ENCODE peak calls at places on chromosomes 13 and 19, in ten cellular contexts. One of them, this sample, is unnamed.

GRCh38 chr19:53879145-53880037 is 2.6 kb upstream of the PRKCG start:
- DNase-seq in sigmoid colon: peak; percentile 96
- DNase-seq in GM23248: peak; percentile 94
- DNase-seq in left ventricle myocardium inferior: peak; percentile 94
- DNase-seq in thyroid gland: peak; percentile 90
- DNase-seq in heart left ventricle: peak; percentile 98
- DNase-seq in keratinocyte: no peak
- DNase-seq in CD8-positive, alpha-beta memory T cell: peak; percentile 73
- DNase-seq in neuronal stem cell: peak; percentile 98
- DNase-seq in psoas muscle: peak; percentile 91
- DNase-seq in this sample: peak; percentile 96

GRCh38 chr19:5036733-5037681 is 68.1 kb downstream of the KDM4B start:
- DNase-seq in sigmoid colon: peak; percentile 84
- DNase-seq in GM23248: peak; percentile 90
- DNase-seq in left ventricle myocardium inferior: peak; percentile 52
- DNase-seq in thyroid gland: no peak
- DNase-seq in heart left ventricle: no peak
- DNase-seq in keratinocyte: no peak
- DNase-seq in CD8-positive, alpha-beta memory T cell: no peak
- DNase-seq in neuronal stem cell: no peak
- DNase-seq in psoas muscle: peak; percentile 60
- DNase-seq in this sample: no peak

GRCh38 chr13:45750566-45750965 is 48.4 kb downstream of the CBY2 start:
- DNase-seq in sigmoid colon: no peak
- DNase-seq in GM23248: no peak
- DNase-seq in left ventricle myocardium inferior: no peak
- DNase-seq in thyroid gland: no peak
- DNase-seq in heart left ventricle: no peak
- DNase-seq in keratinocyte: no peak
- DNase-seq in CD8-positive, alpha-beta memory T cell: no peak
- DNase-seq in neuronal stem cell: no peak
- DNase-seq in psoas muscle: no peak
- DNase-seq in this sample: no peak

GRCh38 chr13:49669735-49670309 is 21.5 kb downstream of the EBPL start:
- DNase-seq in sigmoid colon: peak; percentile 73
- DNase-seq in GM23248: peak; percentile 81
- DNase-seq in left ventricle myocardium inferior: no peak
- DNase-seq in thyroid gland: peak; percentile 60
- DNase-seq in heart left ventricle: no peak
- DNase-seq in keratinocyte: no peak
- DNase-seq in CD8-positive, alpha-beta memory T cell: no peak
- DNase-seq in neuronal stem cell: peak; percentile 41
- DNase-seq in psoas muscle: peak; percentile 33
- DNase-seq in this sample: no peak

GRCh38 chr19:55402509-55402908 is 5.1 kb downstream of the UBE2S start:
- DNase-seq in sigmoid colon: no peak
- DNase-seq in GM23248: no peak
- DNase-seq in left ventricle myocardium inferior: no peak
- DNase-seq in thyroid gland: no peak
- DNase-seq in heart left ventricle: no peak
- DNase-seq in keratinocyte: no peak
- DNase-seq in CD8-positive, alpha-beta memory T cell: no peak
- DNase-seq in neuronal stem cell: no peak
- DNase-seq in psoas muscle: no peak
- DNase-seq in this sample: no peak

GRCh38 chr19:47158879-47159509 is 28.4 kb downstream of the SAE1 start:
- DNase-seq in sigmoid colon: no peak
- DNase-seq in GM23248: peak; percentile 79
- DNase-seq in left ventricle myocardium inferior: no peak
- DNase-seq in thyroid gland: no peak
- DNase-seq in heart left ventricle: no peak
- DNase-seq in keratinocyte: no peak
- DNase-seq in CD8-positive, alpha-beta memory T cell: peak; percentile 69
- DNase-seq in neuronal stem cell: no peak
- DNase-seq in psoas muscle: no peak
- DNase-seq in this sample: no peak

GRCh38 chr19:56125806-56126590 is 4.9 kb upstream of the ZNF787 start:
- DNase-seq in sigmoid colon: no peak
- DNase-seq in GM23248: no peak
- DNase-seq in left ventricle myocardium inferior: no peak
- DNase-seq in thyroid gland: no peak
- DNase-seq in heart left ventricle: no peak
- DNase-seq in keratinocyte: no peak
- DNase-seq in CD8-positive, alpha-beta memory T cell: no peak
- DNase-seq in neuronal stem cell: no peak
- DNase-seq in psoas muscle: peak; percentile 61
- DNase-seq in this sample: no peak

GRCh38 chr19:18865973-18866799 is 29.8 kb downstream of the CERS1 start:
- DNase-seq in sigmoid colon: no peak
- DNase-seq in GM23248: peak; percentile 80
- DNase-seq in left ventricle myocardium inferior: peak; percentile 66
- DNase-seq in thyroid gland: peak; percentile 36
- DNase-seq in heart left ventricle: no peak
- DNase-seq in keratinocyte: no peak
- DNase-seq in CD8-positive, alpha-beta memory T cell: peak; percentile 51
- DNase-seq in neuronal stem cell: peak; percentile 59
- DNase-seq in psoas muscle: peak; percentile 71
- DNase-seq in this sample: peak; percentile 91

GRCh38 chr13:74253161-74253560 is 119.0 kb upstream of the KLF12 start:
- DNase-seq in sigmoid colon: no peak
- DNase-seq in GM23248: no peak
- DNase-seq in left ventricle myocardium inferior: no peak
- DNase-seq in thyroid gland: no peak
- DNase-seq in heart left ventricle: no peak
- DNase-seq in keratinocyte: no peak
- DNase-seq in CD8-positive, alpha-beta memory T cell: no peak
- DNase-seq in neuronal stem cell: no peak
- DNase-seq in psoas muscle: no peak
- DNase-seq in this sample: no peak

GRCh38 chr19:30252214-30252613 is 120.0 kb upstream of the ZNF536 start:
- DNase-seq in sigmoid colon: no peak
- DNase-seq in GM23248: no peak
- DNase-seq in left ventricle myocardium inferior: no peak
- DNase-seq in thyroid gland: no peak
- DNase-seq in heart left ventricle: no peak
- DNase-seq in keratinocyte: no peak
- DNase-seq in CD8-positive, alpha-beta memory T cell: no peak
- DNase-seq in neuronal stem cell: no peak
- DNase-seq in psoas muscle: no peak
- DNase-seq in this sample: no peak

GRCh38 chr13:48154671-48155070 is 59.8 kb upstream of the MED4 start:
- DNase-seq in sigmoid colon: no peak
- DNase-seq in GM23248: no peak
- DNase-seq in left ventricle myocardium inferior: no peak
- DNase-seq in thyroid gland: no peak
- DNase-seq in heart left ventricle: no peak
- DNase-seq in keratinocyte: no peak
- DNase-seq in CD8-positive, alpha-beta memory T cell: no peak
- DNase-seq in neuronal stem cell: no peak
- DNase-seq in psoas muscle: no peak
- DNase-seq in this sample: no peak

GRCh38 chr13:48151766-48152165 is 56.9 kb upstream of the MED4 start:
- DNase-seq in sigmoid colon: no peak
- DNase-seq in GM23248: no peak
- DNase-seq in left ventricle myocardium inferior: no peak
- DNase-seq in thyroid gland: no peak
- DNase-seq in heart left ventricle: no peak
- DNase-seq in keratinocyte: no peak
- DNase-seq in CD8-positive, alpha-beta memory T cell: no peak
- DNase-seq in neuronal stem cell: no peak
- DNase-seq in psoas muscle: no peak
- DNase-seq in this sample: no peak

GRCh38 chr13:48151343-48151742 is 56.4 kb upstream of the MED4 start:
- DNase-seq in sigmoid colon: no peak
- DNase-seq in GM23248: no peak
- DNase-seq in left ventricle myocardium inferior: no peak
- DNase-seq in thyroid gland: no peak
- DNase-seq in heart left ventricle: no peak
- DNase-seq in keratinocyte: no peak
- DNase-seq in CD8-positive, alpha-beta memory T cell: no peak
- DNase-seq in neuronal stem cell: no peak
- DNase-seq in psoas muscle: no peak
- DNase-seq in this sample: no peak

GRCh38 chr13:48155850-48156249 is 60.9 kb upstream of the MED4 start:
- DNase-seq in sigmoid colon: no peak
- DNase-seq in GM23248: peak; percentile 82
- DNase-seq in left ventricle myocardium inferior: no peak
- DNase-seq in thyroid gland: no peak
- DNase-seq in heart left ventricle: no peak
- DNase-seq in keratinocyte: peak; percentile 96
- DNase-seq in CD8-positive, alpha-beta memory T cell: peak; percentile 76
- DNase-seq in neuronal stem cell: no peak
- DNase-seq in psoas muscle: no peak
- DNase-seq in this sample: no peak

DNA sequence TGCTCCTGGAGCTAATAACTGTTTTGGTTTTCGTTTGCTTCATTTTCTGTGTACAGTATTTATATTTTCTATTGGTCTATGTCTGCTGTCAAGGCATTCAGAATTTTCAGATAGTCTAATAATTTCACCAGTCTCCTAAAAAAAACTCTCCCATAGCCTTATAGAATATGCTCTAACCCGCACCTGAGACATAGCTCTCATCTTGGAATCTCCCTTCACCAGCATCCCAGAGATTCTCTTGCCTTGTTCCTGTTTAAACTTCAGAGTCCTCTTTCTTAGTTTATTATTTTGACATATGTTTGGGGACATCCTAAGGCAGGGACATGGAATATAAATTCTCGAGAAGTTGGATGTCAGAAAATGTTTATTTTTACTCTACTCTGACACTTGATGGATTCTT is 58.3 kb upstream of the MED4 start:
- DNase-seq in sigmoid colon: no peak
- DNase-seq in GM23248: no peak
- DNase-seq in left ventricle myocardium inferior: no peak
- DNase-seq in thyroid gland: no peak
- DNase-seq in heart left ventricle: no peak
- DNase-seq in keratinocyte: no peak
- DNase-seq in CD8-positive, alpha-beta memory T cell: no peak
- DNase-seq in neuronal stem cell: no peak
- DNase-seq in psoas muscle: no peak
- DNase-seq in this sample: no peak
- H3K4me1 ChIP-seq in sigmoid colon: no peaks in the 10 kb centered on the region
- H3K4me1 ChIP-seq in GM23248: peaks cover 11% of the 10 kb centered on the region
- H3K4me1 ChIP-seq in left ventricle myocardium inferior: peaks cover 5% of the 10 kb centered on the region
- H3K4me1 ChIP-seq in thyroid gland: no peaks in the 10 kb centered on the region
- H3K4me1 ChIP-seq in heart left ventricle: no peaks in the 10 kb centered on the region
- H3K4me1 ChIP-seq in keratinocyte: peaks cover 33% of the 10 kb centered on the region
- H3K4me1 ChIP-seq in CD8-positive, alpha-beta memory T cell: peaks cover 72% of the 10 kb centered on the region
- H3K4me1 ChIP-seq in neuronal stem cell: peaks cover 3% of the 10 kb centered on the region
- H3K4me1 ChIP-seq in psoas muscle: no peaks in the 10 kb centered on the region
- H3K4me1 ChIP-seq in this sample: peaks cover 80% of the 10 kb centered on the region

GRCh38 chr19:1410136-1410786 is 2.9 kb downstream of the DAZAP1 start:
- DNase-seq in sigmoid colon: no peak
- DNase-seq in GM23248: peak; percentile 39
- DNase-seq in left ventricle myocardium inferior: no peak
- DNase-seq in thyroid gland: peak; percentile 55
- DNase-seq in heart left ventricle: no peak
- DNase-seq in keratinocyte: no peak
- DNase-seq in CD8-positive, alpha-beta memory T cell: no peak
- DNase-seq in neuronal stem cell: no peak
- DNase-seq in psoas muscle: no peak
- DNase-seq in this sample: no peak
- H3K4me1 ChIP-seq in sigmoid colon: peaks cover 68% of the 10 kb centered on the region
- H3K4me1 ChIP-seq in GM23248: peaks cover 23% of the 10 kb centered on the region
- H3K4me1 ChIP-seq in left ventricle myocardium inferior: peaks cover 83% of the 10 kb centered on the region
- H3K4me1 ChIP-seq in thyroid gland: peaks cover 54% of the 10 kb centered on the region
- H3K4me1 ChIP-seq in heart left ventricle: peaks cover 73% of the 10 kb centered on the region
- H3K4me1 ChIP-seq in keratinocyte: peaks cover 43% of the 10 kb centered on the region
- H3K4me1 ChIP-seq in CD8-positive, alpha-beta memory T cell: peaks cover 59% of the 10 kb centered on the region
- H3K4me1 ChIP-seq in neuronal stem cell: peaks cover 22% of the 10 kb centered on the region
- H3K4me1 ChIP-seq in psoas muscle: peaks cover 61% of the 10 kb centered on the region
- H3K4me1 ChIP-seq in this sample: peaks cover 67% of the 10 kb centered on the region

DNA sequence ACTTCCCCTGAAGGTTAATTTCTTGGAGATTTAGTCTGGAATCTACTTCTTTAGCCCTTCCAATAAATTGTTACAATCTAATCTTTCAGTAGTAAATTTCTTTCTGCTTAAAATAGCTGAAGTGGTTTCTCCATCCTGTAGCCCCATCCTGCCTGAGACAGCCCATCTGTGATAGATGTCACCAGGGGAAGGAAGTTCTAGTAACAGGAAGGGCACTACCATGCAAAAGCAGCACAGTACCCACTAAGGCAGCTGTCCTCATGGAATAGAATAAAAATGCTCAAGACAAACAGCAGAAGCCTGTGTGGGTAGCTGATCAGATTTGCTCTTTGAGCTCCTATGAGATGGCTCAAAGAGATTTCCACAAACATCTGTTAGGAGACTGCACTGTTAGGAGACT is 1036.5 kb downstream of the SLITRK5 start:
- DNase-seq in sigmoid colon: no peak
- DNase-seq in GM23248: no peak
- DNase-seq in left ventricle myocardium inferior: no peak
- DNase-seq in thyroid gland: no peak
- DNase-seq in heart left ventricle: no peak
- DNase-seq in keratinocyte: no peak
- DNase-seq in CD8-positive, alpha-beta memory T cell: no peak
- DNase-seq in neuronal stem cell: no peak
- DNase-seq in psoas muscle: no peak
- DNase-seq in this sample: no peak
- H3K4me1 ChIP-seq in sigmoid colon: no peaks in the 10 kb centered on the region
- H3K4me1 ChIP-seq in GM23248: no peaks in the 10 kb centered on the region
- H3K4me1 ChIP-seq in left ventricle myocardium inferior: no peaks in the 10 kb centered on the region
- H3K4me1 ChIP-seq in thyroid gland: no peaks in the 10 kb centered on the region
- H3K4me1 ChIP-seq in heart left ventricle: no peaks in the 10 kb centered on the region
- H3K4me1 ChIP-seq in keratinocyte: no peaks in the 10 kb centered on the region
- H3K4me1 ChIP-seq in CD8-positive, alpha-beta memory T cell: no peaks in the 10 kb centered on the region
- H3K4me1 ChIP-seq in neuronal stem cell: no peaks in the 10 kb centered on the region
- H3K4me1 ChIP-seq in psoas muscle: no peaks in the 10 kb centered on the region
- H3K4me1 ChIP-seq in this sample: no peaks in the 10 kb centered on the region

GRCh38 chr13:21034602-21035190 is 26.7 kb downstream of the LATS2 start:
- DNase-seq in sigmoid colon: peak; percentile 70
- DNase-seq in GM23248: peak; percentile 34
- DNase-seq in left ventricle myocardium inferior: peak; percentile 42
- DNase-seq in thyroid gland: no peak
- DNase-seq in heart left ventricle: no peak
- DNase-seq in keratinocyte: no peak
- DNase-seq in CD8-positive, alpha-beta memory T cell: no peak
- DNase-seq in neuronal stem cell: no peak
- DNase-seq in psoas muscle: no peak
- DNase-seq in this sample: no peak

GRCh38 chr13:21040120-21040834 is 21.1 kb downstream of the LATS2 start:
- DNase-seq in sigmoid colon: peak; percentile 60
- DNase-seq in GM23248: no peak
- DNase-seq in left ventricle myocardium inferior: no peak
- DNase-seq in thyroid gland: no peak
- DNase-seq in heart left ventricle: no peak
- DNase-seq in keratinocyte: no peak
- DNase-seq in CD8-positive, alpha-beta memory T cell: no peak
- DNase-seq in neuronal stem cell: no peak
- DNase-seq in psoas muscle: no peak
- DNase-seq in this sample: no peak

GRCh38 chr13:21043898-21044297 is 17.5 kb downstream of the LATS2 start:
- DNase-seq in sigmoid colon: no peak
- DNase-seq in GM23248: peak; percentile 86
- DNase-seq in left ventricle myocardium inferior: no peak
- DNase-seq in thyroid gland: no peak
- DNase-seq in heart left ventricle: no peak
- DNase-seq in keratinocyte: no peak
- DNase-seq in CD8-positive, alpha-beta memory T cell: no peak
- DNase-seq in neuronal stem cell: no peak
- DNase-seq in psoas muscle: no peak
- DNase-seq in this sample: no peak

GRCh38 chr13:21037656-21038055 is 23.7 kb downstream of the LATS2 start:
- DNase-seq in sigmoid colon: peak; percentile 62
- DNase-seq in GM23248: no peak
- DNase-seq in left ventricle myocardium inferior: no peak
- DNase-seq in thyroid gland: no peak
- DNase-seq in heart left ventricle: no peak
- DNase-seq in keratinocyte: no peak
- DNase-seq in CD8-positive, alpha-beta memory T cell: no peak
- DNase-seq in neuronal stem cell: no peak
- DNase-seq in psoas muscle: no peak
- DNase-seq in this sample: no peak

GRCh38 chr13:21039097-21039800 is 22.1 kb downstream of the LATS2 start:
- DNase-seq in sigmoid colon: peak; percentile 67
- DNase-seq in GM23248: no peak
- DNase-seq in left ventricle myocardium inferior: no peak
- DNase-seq in thyroid gland: no peak
- DNase-seq in heart left ventricle: no peak
- DNase-seq in keratinocyte: no peak
- DNase-seq in CD8-positive, alpha-beta memory T cell: no peak
- DNase-seq in neuronal stem cell: no peak
- DNase-seq in psoas muscle: no peak
- DNase-seq in this sample: no peak
- H3K4me1 ChIP-seq in sigmoid colon: peaks cover 84% of the 10 kb centered on the region
- H3K4me1 ChIP-seq in GM23248: peaks cover 32% of the 10 kb centered on the region
- H3K4me1 ChIP-seq in left ventricle myocardium inferior: peaks cover 97% of the 10 kb centered on the region
- H3K4me1 ChIP-seq in thyroid gland: peaks cover 75% of the 10 kb centered on the region
- H3K4me1 ChIP-seq in heart left ventricle: peaks cover 89% of the 10 kb centered on the region
- H3K4me1 ChIP-seq in keratinocyte: peaks cover 10% of the 10 kb centered on the region
- H3K4me1 ChIP-seq in CD8-positive, alpha-beta memory T cell: no peaks in the 10 kb centered on the region
- H3K4me1 ChIP-seq in neuronal stem cell: no peaks in the 10 kb centered on the region
- H3K4me1 ChIP-seq in psoas muscle: peaks cover 70% of the 10 kb centered on the region
- H3K4me1 ChIP-seq in this sample: peaks cover 92% of the 10 kb centered on the region